ENCODE peak calls at places on chromosomes 13 and 19, in eight cellular contexts. One of them, this sample, is unnamed.

GRCh38 chr13:43799191-43799590 is 12.4 kb upstream of the ENOX1 start:
- DNase-seq in tibial nerve: no peak
- DNase-seq in body of pancreas: no peak
- DNase-seq in ovary: no peak
- DNase-seq in transverse colon: no peak
- DNase-seq in lower leg skin: no peak
- DNase-seq in K562: no peak
- DNase-seq in prostate gland: no peak
- DNase-seq in this sample: no peak

GRCh38 chr19:40191836-40192646 is 815 bp downstream of the MAP3K10 start:
- DNase-seq in lower leg skin: no peak
- DNase-seq in K562: peak; percentile 68
- DNase-seq in transverse colon: peak; percentile 37
- DNase-seq in body of pancreas: peak; percentile 35
- DNase-seq in prostate gland: no peak
- DNase-seq in ovary: peak; percentile 62
- DNase-seq in tibial nerve: no peak
- DNase-seq in this sample: peak; percentile 53

GRCh38 chr13:97659602-97660001 is 225.6 kb downstream of the RAP2A start:
- DNase-seq in tibial nerve: no peak
- DNase-seq in body of pancreas: peak; percentile 9
- DNase-seq in ovary: no peak
- DNase-seq in lower leg skin: no peak
- DNase-seq in K562: peak; percentile 2
- DNase-seq in prostate gland: no peak
- DNase-seq in transverse colon: no peak
- DNase-seq in this sample: no peak

GRCh38 chr19:53792721-53793433 is 31.2 kb downstream of the NLRP12 start:
- DNase-seq in transverse colon: peak; percentile 86
- DNase-seq in ovary: peak; percentile 83
- DNase-seq in K562: peak; percentile 86
- DNase-seq in prostate gland: peak; percentile 77
- DNase-seq in lower leg skin: peak; percentile 95
- DNase-seq in body of pancreas: peak; percentile 89
- DNase-seq in tibial nerve: peak; percentile 59
- DNase-seq in this sample: peak; percentile 66

GRCh38 chr13:100673376-100673830 is 1.2 kb downstream of the TMTC4 start:
- DNase-seq in body of pancreas: peak; percentile 17
- DNase-seq in prostate gland: no peak
- DNase-seq in K562: peak; percentile 16
- DNase-seq in lower leg skin: no peak
- DNase-seq in ovary: peak; percentile 45
- DNase-seq in tibial nerve: no peak
- DNase-seq in transverse colon: no peak
- DNase-seq in this sample: no peak

GRCh38 chr13:109569938-109570711 is 216.3 kb downstream of the IRS2 start:
- DNase-seq in tibial nerve: no peak
- DNase-seq in K562: no peak
- DNase-seq in transverse colon: no peak
- DNase-seq in lower leg skin: no peak
- DNase-seq in body of pancreas: no peak
- DNase-seq in ovary: no peak
- DNase-seq in prostate gland: peak; percentile 60
- DNase-seq in this sample: peak; percentile 5

GRCh38 chr19:16207490-16208025 is 9.8 kb downstream of the AP1M1 start:
- DNase-seq in lower leg skin: no peak
- DNase-seq in body of pancreas: no peak
- DNase-seq in tibial nerve: no peak
- DNase-seq in ovary: no peak
- DNase-seq in prostate gland: no peak
- DNase-seq in K562: no peak
- DNase-seq in transverse colon: no peak
- DNase-seq in this sample: no peak

GRCh38 chr19:21472507-21472906 is 32.9 kb upstream of the ZNF429 start:
- DNase-seq in K562: no peak
- DNase-seq in lower leg skin: peak; percentile 14
- DNase-seq in ovary: no peak
- DNase-seq in prostate gland: no peak
- DNase-seq in tibial nerve: no peak
- DNase-seq in body of pancreas: no peak
- DNase-seq in transverse colon: no peak
- DNase-seq in this sample: no peak

GRCh38 chr19:43784251-43784980 is 3.6 kb upstream of the KCNN4 start:
- DNase-seq in prostate gland: no peak
- DNase-seq in K562: peak; percentile 94
- DNase-seq in lower leg skin: no peak
- DNase-seq in ovary: no peak
- DNase-seq in body of pancreas: no peak
- DNase-seq in tibial nerve: no peak
- DNase-seq in transverse colon: peak; percentile 79
- DNase-seq in this sample: no peak

GRCh38 chr13:102798653-102799543 is at the start of the genes BIVM and POGLUT2:
- DNase-seq in prostate gland: peak; percentile 92
- DNase-seq in body of pancreas: peak; percentile 94
- DNase-seq in ovary: peak; percentile 92
- DNase-seq in K562: peak; percentile 92
- DNase-seq in tibial nerve: peak; percentile 83
- DNase-seq in lower leg skin: peak; percentile 98
- DNase-seq in transverse colon: peak; percentile 91
- DNase-seq in this sample: peak; percentile 83

GRCh38 chr19:6312018-6312417 is 21.4 kb downstream of the ACER1 start:
- DNase-seq in lower leg skin: no peak
- DNase-seq in prostate gland: peak; percentile 15
- DNase-seq in transverse colon: no peak
- DNase-seq in K562: peak; percentile 17
- DNase-seq in tibial nerve: no peak
- DNase-seq in body of pancreas: no peak
- DNase-seq in ovary: no peak
- DNase-seq in this sample: no peak

DNA sequence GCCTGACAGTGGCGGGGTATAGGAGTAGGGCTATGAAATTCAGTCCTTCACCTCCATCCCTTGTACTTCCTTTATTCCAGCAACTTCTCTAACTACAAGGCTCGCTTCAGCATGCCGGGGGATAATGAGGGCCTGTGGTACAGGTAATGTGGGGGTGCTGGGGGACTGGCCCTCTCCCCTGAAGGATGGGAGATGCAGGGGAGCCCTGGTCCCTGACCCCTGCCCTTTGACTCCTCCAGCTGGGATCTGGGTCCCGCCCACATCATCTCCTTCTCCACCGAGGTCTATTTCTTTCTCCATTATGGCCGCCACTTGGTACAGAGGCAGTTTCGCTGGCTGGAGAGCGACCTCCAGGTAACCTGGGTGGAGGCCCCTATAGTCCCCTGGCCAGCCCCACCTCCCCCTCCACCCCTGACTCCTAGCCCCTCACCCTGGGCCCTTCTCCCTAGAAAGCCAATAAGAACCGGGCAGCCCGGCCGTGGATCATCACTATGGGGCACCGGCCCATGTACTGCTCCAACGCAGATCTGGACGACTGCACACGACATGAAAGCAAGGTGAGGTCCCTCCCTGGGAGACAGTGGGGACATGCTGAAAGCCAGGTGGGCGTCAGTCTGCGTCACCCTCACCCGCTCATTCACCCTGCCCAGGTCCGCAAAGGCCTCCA is 16.5 kb downstream of the ACP7 start:
- DNase-seq in ovary: no peak
- DNase-seq in K562: no peak
- DNase-seq in tibial nerve: no peak
- DNase-seq in prostate gland: no peak
- DNase-seq in transverse colon: no peak
- DNase-seq in lower leg skin: no peak
- DNase-seq in body of pancreas: no peak
- DNase-seq in this sample: no peak
- TF ChIP-seq POLR2A in ovary: no peak
- TF ChIP-seq POLR2A in K562: no peak
- TF ChIP-seq POLR2A in tibial nerve: no peak
- TF ChIP-seq POLR2A in prostate gland: no peak
- TF ChIP-seq POLR2A in transverse colon: no peak
- TF ChIP-seq POLR2A in lower leg skin: no peak
- TF ChIP-seq POLR2A in body of pancreas: no peak
- TF ChIP-seq POLR2A in this sample: no peak

GRCh38 chr19:29665826-29666633 is 769 bp downstream of the PLEKHF1 start:
- DNase-seq in ovary: peak; percentile 72
- DNase-seq in K562: peak; percentile 33
- DNase-seq in prostate gland: no peak
- DNase-seq in tibial nerve: no peak
- DNase-seq in lower leg skin: peak; percentile 89
- DNase-seq in transverse colon: peak; percentile 41
- DNase-seq in body of pancreas: peak; percentile 37
- DNase-seq in this sample: no peak
- TF ChIP-seq POLR2A in ovary: no peak
- TF ChIP-seq POLR2A in K562: no peak
- TF ChIP-seq POLR2A in prostate gland: no peak
- TF ChIP-seq POLR2A in tibial nerve: peak; percentile 32
- TF ChIP-seq POLR2A in lower leg skin: no peak
- TF ChIP-seq POLR2A in transverse colon: peak; percentile 47
- TF ChIP-seq POLR2A in body of pancreas: peak; percentile 46
- TF ChIP-seq POLR2A in this sample: no peak

DNA sequence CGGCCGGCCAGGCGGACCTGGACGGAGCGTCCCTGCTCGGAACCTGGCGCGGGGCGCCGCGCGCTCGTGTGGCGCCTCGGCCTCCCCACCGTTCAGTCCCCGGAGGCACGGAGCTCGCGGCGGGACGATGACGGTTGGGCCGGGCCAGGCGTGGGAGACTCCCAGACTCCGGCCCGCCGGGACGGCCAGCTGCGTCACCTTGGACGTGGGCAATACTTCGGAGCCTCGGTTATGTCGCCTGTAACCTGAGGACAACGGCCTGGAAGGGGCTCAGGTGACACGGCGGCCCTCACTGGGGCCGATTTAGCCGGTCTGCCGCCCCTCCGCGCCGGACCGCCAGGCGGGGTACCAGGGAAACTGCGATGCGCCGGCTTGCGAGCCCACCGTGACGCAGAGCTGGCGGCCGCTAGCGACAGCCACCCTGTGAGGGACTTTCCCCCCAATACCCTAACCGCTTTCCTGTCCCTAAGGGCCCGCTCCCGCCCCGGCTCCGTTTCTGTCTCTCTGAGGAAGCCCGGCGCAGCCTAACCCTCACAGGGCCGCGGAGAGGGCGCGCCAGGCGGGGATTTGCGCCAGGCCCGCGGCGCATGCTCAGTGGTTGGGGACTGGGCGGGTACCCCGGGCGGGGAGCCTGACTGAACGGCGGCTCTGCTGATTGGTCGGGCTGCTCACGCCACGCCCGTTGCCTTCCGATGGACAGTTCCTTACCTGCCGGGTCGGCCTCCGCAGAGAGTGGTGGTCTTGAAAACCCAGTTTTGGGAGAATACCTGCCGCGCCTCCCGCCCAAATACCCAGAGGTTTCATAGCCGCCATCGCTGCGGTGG is 109.5 kb upstream of the DOCK9 start:
- DNase-seq in body of pancreas: peak; percentile 93
- DNase-seq in ovary: peak; percentile 94
- DNase-seq in lower leg skin: peak; percentile 98
- DNase-seq in transverse colon: peak; percentile 95
- DNase-seq in K562: peak; percentile 90
- DNase-seq in prostate gland: peak; percentile 91
- DNase-seq in tibial nerve: peak; percentile 80
- DNase-seq in this sample: peak; percentile 97
- TF ChIP-seq POLR2A in body of pancreas: peak; percentile 84
- TF ChIP-seq POLR2A in ovary: peak; percentile 69
- TF ChIP-seq POLR2A in lower leg skin: peak; percentile 47
- TF ChIP-seq POLR2A in transverse colon: peak; percentile 92
- TF ChIP-seq POLR2A in K562: peak; percentile 74
- TF ChIP-seq POLR2A in prostate gland: peak; percentile 90
- TF ChIP-seq POLR2A in tibial nerve: peak; percentile 80
- TF ChIP-seq POLR2A in this sample: no peak

DNA sequence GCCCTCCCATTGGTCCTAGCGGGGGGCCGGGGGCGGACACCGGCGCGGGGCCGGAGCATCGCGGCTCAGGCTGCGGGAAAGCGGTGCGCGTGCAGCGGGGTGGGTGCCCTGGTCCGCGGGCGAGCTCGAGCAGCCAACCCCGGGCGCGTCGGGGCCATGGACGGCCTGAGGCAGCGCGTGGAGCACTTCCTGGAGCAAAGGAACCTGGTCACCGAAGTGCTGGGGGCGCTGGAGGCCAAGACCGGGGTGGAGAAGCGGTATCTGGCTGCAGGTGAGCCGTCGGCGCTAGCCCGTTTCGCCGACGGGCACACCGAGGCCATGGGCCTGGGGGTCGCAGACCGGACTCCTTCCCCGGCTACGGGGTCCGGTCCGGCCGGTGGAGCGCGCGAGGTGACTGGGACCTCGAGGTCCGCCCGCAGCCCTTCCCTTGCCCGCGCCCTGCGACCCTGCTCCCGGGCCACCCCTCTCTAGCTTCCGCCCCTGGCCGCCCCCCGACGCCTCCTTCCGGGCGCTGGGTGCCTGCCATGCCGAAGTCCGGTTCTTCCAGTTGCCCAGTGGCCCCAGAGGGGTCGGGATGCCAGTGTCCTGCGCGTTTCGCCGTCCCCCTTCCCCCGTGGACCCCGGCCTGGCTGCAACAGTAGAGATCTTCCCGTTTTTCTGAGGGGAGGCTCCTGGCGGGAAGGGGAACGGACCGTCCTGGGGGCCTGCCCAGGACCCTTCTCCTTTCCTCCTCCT is at the start of gene REEP6:
- DNase-seq in ovary: no peak
- DNase-seq in tibial nerve: no peak
- DNase-seq in K562: no peak
- DNase-seq in lower leg skin: no peak
- DNase-seq in transverse colon: no peak
- DNase-seq in prostate gland: no peak
- DNase-seq in body of pancreas: peak; percentile 30
- DNase-seq in this sample: no peak
- TF ChIP-seq POLR2A in ovary: no peak
- TF ChIP-seq POLR2A in tibial nerve: peak; percentile 39
- TF ChIP-seq POLR2A in K562: peak; percentile 86
- TF ChIP-seq POLR2A in lower leg skin: no peak
- TF ChIP-seq POLR2A in transverse colon: peak; percentile 15
- TF ChIP-seq POLR2A in prostate gland: peak; percentile 40
- TF ChIP-seq POLR2A in body of pancreas: peak; percentile 58
- TF ChIP-seq POLR2A in this sample: no peak

DNA sequence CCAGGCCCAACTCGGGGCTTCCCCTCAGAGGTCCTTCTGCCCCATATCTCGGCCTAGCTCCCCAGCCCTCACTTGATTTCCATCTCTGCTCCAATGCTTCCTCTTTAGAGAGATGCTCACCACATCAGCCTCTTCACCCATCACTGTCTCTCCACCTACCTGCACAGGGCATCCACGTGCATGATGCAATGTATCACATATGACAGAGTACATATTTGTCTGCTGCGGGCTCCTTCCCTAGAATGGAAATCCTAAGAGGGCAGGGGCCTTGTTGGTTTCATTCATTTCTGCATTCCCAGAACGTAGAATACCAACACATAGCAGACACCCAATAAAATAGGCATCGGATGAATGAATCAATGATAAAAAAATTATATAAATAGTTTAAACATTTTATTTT is 130.3 kb downstream of the USP12 start:
- DNase-seq in tibial nerve: no peak
- DNase-seq in ovary: no peak
- DNase-seq in body of pancreas: no peak
- DNase-seq in transverse colon: no peak
- DNase-seq in lower leg skin: no peak
- DNase-seq in prostate gland: no peak
- DNase-seq in K562: no peak
- DNase-seq in this sample: no peak
- TF ChIP-seq POLR2A in tibial nerve: no peak
- TF ChIP-seq POLR2A in ovary: no peak
- TF ChIP-seq POLR2A in body of pancreas: no peak
- TF ChIP-seq POLR2A in transverse colon: no peak
- TF ChIP-seq POLR2A in lower leg skin: no peak
- TF ChIP-seq POLR2A in prostate gland: no peak
- TF ChIP-seq POLR2A in K562: no peak
- TF ChIP-seq POLR2A in this sample: no peak

GRCh38 chr19:3572855-3573161 is at the start of gene HMG20B:
- DNase-seq in tibial nerve: no peak
- DNase-seq in prostate gland: no peak
- DNase-seq in lower leg skin: no peak
- DNase-seq in transverse colon: no peak
- DNase-seq in body of pancreas: no peak
- DNase-seq in K562: no peak
- DNase-seq in ovary: no peak
- DNase-seq in this sample: no peak
- TF ChIP-seq POLR2A in tibial nerve: peak; percentile 34
- TF ChIP-seq POLR2A in prostate gland: peak; percentile 37
- TF ChIP-seq POLR2A in lower leg skin: no peak
- TF ChIP-seq POLR2A in transverse colon: peak; percentile 44
- TF ChIP-seq POLR2A in body of pancreas: peak; percentile 49
- TF ChIP-seq POLR2A in K562: no peak
- TF ChIP-seq POLR2A in ovary: no peak
- TF ChIP-seq POLR2A in this sample: no peak